ENCODE peak calls at places on chromosomes 5 and 9, in four cellular contexts. P is K562, D is GM12878, F is HepG2. L is an unnamed sample.
A peak's percentile ranks its signal among the peaks of the same experiment; 100 is the strongest.

GRCh38 chr5:149937610-149938009 is 7.0 kb downstream of the PDE6A start:
- DNase-seq in P (no peak), D (no peak), F (no peak), L (no peak)

GRCh38 chr5:178627259-178627598 is 379 bp upstream of the CLK4 start:
- DNase-seq in D (no peak), P (no peak), F (no peak), L (no peak)

GRCh38 chr5:96627792-96628191 is 34.4 kb upstream of the CAST start:
- DNase-seq in F (peak; percentile 54), P (no peak), D (no peak), L (no peak)

GRCh38 chr9:34510506-34511159 is 12.2 kb downstream of the ENHO start:
- DNase-seq in F (no peak), D (no peak), P (no peak), L (no peak)

GRCh38 chr5:3010301-3010952 is 258.9 kb upstream of the IRX2 start:
- DNase-seq in P (no peak), F (no peak), D (no peak), L (no peak)

GRCh38 chr9:34332370-34332964 is 3.1 kb downstream of the NUDT2 start:
- DNase-seq in D (peak; percentile 12), P (peak; percentile 15), F (peak; percentile 60), L (peak; percentile 31)

GRCh38 chr5:79689541-79690466 is at the start of gene CMYA5:
- DNase-seq in F (no peak), P (no peak), D (no peak), L (no peak)

GRCh38 chr5:163649522-163649921 is 144.1 kb downstream of the MAT2B start:
- DNase-seq in F (peak; percentile 20), P (no peak), D (no peak), L (no peak)

GRCh38 chr5:171366645-171367044 is 21.0 kb upstream of the NPM1 start:
- DNase-seq in F (no peak), D (no peak), P (no peak), L (no peak)

GRCh38 chr5:171371326-171371725 is 16.3 kb upstream of the NPM1 start:
- DNase-seq in F (no peak), D (no peak), P (no peak), L (no peak)

GRCh38 chr5:171369056-171369455 is 18.6 kb upstream of the NPM1 start:
- DNase-seq in P (no peak), D (no peak), F (no peak), L (no peak)

GRCh38 chr5:171367424-171368370 is 20.0 kb upstream of the NPM1 start:
- DNase-seq in P (no peak), D (no peak), F (no peak), L (no peak)

GRCh38 chr5:171369898-171370297 is 17.8 kb upstream of the NPM1 start:
- DNase-seq in P (no peak), F (no peak), D (no peak), L (no peak)
- TF ChIP-seq FOXK2 in P (no peak), F (no peak), D (no peak), L (no peak)

DNA sequence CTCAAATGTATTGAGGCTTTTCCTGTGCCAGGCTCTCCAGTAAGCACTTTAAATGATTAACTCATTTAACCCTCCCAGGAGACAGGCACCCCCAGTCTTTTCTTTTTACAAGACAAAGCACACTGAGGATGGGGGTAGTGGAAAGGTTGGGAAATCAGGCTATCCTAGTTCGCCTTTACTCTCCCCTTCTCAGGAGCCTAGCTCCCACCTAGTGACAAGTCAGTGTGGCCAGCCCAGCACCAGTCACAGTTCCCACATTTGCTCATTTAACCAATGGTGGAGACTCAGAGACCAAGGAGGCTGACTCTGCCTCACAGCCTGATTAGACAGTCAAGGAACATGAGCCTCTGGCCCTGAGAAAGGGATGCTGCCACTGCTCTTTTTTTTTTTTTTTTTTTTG is 3.5 kb downstream of the ALDH7A1 start:
- DNase-seq in D (no peak), F (no peak), P (no peak), L (no peak)
- TF ChIP-seq FOXK2 in D (no peak), F (no peak), P (no peak), L (no peak)

GRCh38 chr5:90940227-90940995 is 381.8 kb downstream of the ADGRV1 start:
- DNase-seq in D (peak; percentile 73), P (no peak), F (no peak), L (peak; percentile 24)
- TF ChIP-seq FOXK2 in D (no peak), P (no peak), F (no peak), L (no peak)

GRCh38 chr5:172841258-172841657 is 7.2 kb downstream of the ERGIC1 start:
- DNase-seq in P (no peak), D (no peak), F (no peak), L (no peak)
- TF ChIP-seq FOXK2 in P (no peak), D (no peak), F (no peak), L (no peak)

DNA sequence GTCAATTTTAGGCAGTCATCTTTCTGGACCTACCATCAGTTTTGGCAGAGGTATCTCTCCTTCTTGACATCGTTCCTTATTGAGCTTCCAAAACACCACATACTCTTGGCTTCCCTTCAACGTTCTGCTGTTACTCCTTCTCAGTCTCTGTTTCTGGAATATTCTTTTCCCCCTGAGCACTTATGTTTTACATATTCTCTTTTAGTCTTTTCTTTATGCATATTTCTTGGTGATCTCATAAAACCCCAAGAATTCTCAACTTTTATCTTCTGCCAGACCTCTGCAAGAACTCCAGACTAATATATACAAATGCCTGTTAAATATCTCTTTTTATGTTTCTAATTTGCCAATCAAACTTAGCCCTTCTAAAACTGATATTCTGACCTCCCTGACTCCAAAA is 453.4 kb upstream of the CTNND2 start:
- DNase-seq in P (no peak), D (no peak), F (no peak), L (no peak)
- TF ChIP-seq FOXK2 in P (no peak), D (no peak), F (no peak), L (no peak)

GRCh38 chr9:101029300-101030021 is 934 bp downstream of the PLPPR1 start:
- DNase-seq in F (no peak), P (no peak), D (no peak), L (no peak)

GRCh38 chr9:101028346-101029299 is at the start of gene PLPPR1:
- DNase-seq in P (no peak), D (no peak), F (peak; percentile 89), L (peak; percentile 79)

GRCh38 chr9:101027246-101027645 is 1.3 kb upstream of the PLPPR1 start:
- DNase-seq in F (no peak), D (no peak), P (no peak), L (no peak)

GRCh38 chr9:101027733-101028345 is 688 bp upstream of the PLPPR1 start:
- DNase-seq in D (no peak), P (no peak), F (peak; percentile 67), L (no peak)

DNA sequence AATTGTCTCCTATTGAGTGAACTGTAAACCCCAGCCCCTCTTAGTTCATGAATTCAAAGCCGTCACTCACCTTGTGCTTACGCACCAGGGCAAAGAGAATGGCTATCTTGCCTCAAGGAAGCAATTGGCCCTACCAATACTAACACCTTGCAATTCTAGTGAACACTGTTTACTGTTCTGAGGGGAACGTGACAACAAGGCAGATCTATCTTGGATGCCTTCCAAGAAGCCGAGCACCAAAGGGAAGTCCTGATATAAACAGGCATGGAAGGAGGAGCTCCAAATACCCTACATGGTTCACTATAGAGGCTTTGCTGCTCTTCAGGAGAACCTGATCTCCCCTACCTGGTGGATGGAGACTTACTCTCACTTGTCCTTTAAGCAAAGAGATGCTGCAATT is 1.7 kb upstream of the PLPPR1 start:
- DNase-seq in D (no peak), F (peak; percentile 8), P (no peak), L (no peak)
- TF ChIP-seq FOXK2 in D (no peak), F (no peak), P (no peak), L (no peak)

DNA sequence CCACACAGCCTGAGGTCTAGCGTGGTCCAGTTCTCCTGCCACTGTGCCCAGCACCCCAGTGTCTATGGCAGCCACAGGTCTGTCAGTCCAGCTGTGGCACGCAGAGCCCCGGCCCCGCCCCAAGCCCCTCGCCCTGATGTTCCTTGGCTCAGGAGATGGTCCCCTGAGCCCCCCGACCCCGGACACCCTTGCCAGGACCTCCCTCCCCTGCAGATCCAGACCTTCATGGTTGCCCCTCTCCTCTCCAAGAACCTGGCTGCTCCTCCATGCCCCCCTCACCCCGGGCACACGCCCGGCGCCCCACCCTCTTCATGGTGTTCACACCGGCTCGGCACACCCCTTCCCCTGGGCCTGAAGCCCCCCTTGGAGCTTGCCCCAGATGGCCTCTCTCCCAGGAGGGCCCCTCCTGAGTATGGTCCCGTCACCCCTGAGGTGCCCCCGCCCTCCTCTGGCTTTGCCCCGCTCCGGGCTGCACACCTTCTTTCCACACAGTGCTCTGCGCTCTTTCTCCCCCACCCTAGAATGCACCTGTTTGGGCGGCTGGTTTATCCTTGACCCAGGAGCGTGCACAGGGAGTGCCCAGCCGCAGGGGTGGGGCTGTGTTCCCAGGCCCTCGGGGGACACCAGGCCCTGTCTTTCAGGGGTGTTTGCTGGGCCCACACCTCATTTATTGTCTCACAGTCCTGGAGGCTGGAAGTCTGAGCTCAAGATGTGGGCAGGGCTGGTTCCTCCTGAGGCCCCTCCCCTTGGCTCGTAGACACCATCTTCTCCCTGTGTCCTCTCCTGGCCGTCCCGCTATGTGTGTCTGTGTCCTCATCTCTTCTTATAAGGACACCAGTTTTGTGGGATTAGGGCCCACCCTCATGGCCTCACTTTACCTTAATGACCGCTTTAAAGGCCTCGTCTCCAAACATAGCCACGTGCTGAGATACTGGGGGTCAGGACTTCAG is 37.6 kb downstream of the KCNT1 start:
- DNase-seq in P (no peak), D (no peak), F (no peak), L (no peak)
- TF ChIP-seq FOXK2 in P (no peak), D (no peak), F (no peak), L (no peak)

GRCh38 chr9:125985998-125986655 is 239.0 kb downstream of the PBX3 start:
- DNase-seq in D (no peak), P (no peak), F (no peak), L (no peak)

GRCh38 chr9:125983681-125984080 is 236.5 kb downstream of the PBX3 start:
- DNase-seq in D (no peak), P (no peak), F (no peak), L (no peak)

GRCh38 chr9:125985142-125985997 is 238.2 kb downstream of the PBX3 start:
- DNase-seq in F (no peak), P (no peak), D (no peak), L (no peak)

GRCh38 chr9:125984461-125984860 is 237.3 kb downstream of the PBX3 start:
- DNase-seq in P (no peak), F (no peak), D (no peak), L (no peak)

DNA sequence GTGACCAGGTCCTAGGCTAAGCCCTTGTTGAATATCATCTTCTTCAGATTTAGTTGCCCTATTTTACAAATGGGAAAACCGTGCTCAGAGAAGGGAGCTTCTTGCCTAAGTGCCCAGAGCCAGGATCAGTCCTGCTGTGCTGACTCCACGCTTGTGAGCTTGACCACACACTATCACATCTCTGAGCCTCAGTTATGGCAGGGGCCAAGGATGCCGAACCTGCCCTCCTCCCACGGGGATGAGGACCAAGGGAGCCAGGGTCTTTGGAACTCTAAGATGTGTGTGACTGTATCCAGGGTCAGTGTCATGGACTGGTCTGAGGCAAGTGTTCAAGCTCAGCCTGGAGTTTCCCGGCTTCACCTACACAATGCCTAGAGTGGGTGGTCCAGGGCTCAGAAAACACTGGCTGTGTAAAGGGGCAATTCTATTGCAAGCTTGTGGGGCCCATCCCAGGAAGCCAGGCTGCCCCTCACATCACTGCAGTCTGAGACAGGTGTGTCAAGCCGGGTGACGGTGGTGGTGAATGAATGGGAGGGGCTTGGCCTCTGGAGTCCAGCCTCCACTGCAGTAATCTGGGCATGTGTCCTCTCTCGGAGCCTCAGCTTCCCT is 235.7 kb downstream of the PBX3 start:
- DNase-seq in F (no peak), P (no peak), D (no peak), L (no peak)
- TF ChIP-seq FOXK2 in F (no peak), P (no peak), D (no peak), L (no peak)

L was measured in HEK293T.